ENCODE peak calls at places on chromosomes 13 and 19, in six cellular contexts. Z, O, T, V, B and R are unnamed samples.

GRCh38 chr19:35164418-35164817 is 9.9 kb downstream of the FXYD5 start:
- DNase-seq in Z (no peak), O (no peak), T (no peak), V (no peak), B (no peak), R (no peak)

GRCh38 chr13:43257765-43258164 is 234.4 kb downstream of the DNAJC15 start:
- DNase-seq in Z (no peak), O (no peak), T (no peak), V (no peak), B (no peak), R (no peak)

GRCh38 chr13:108322206-108322824 is 52.8 kb downstream of the TNFSF13B start:
- DNase-seq in Z (peak; percentile 61), O (no peak), T (no peak), V (no peak), B (peak; percentile 62), R (peak; percentile 70)

GRCh38 chr19:46714523-46715106 is 2.3 kb downstream of the PRKD2 start:
- DNase-seq in Z (peak; percentile 95), O (no peak), T (peak; percentile 54), V (no peak), B (no peak), R (peak; percentile 35)

GRCh38 chr19:16814526-16815100 is 14.6 kb upstream of the SIN3B start:
- DNase-seq in Z (no peak), O (no peak), T (no peak), V (no peak), B (peak; percentile 52), R (peak; percentile 36)

GRCh38 chr13:30409911-30410704 is 12.2 kb upstream of the UBE2L5 start:
- DNase-seq in Z (no peak), O (peak; percentile 77), T (no peak), V (no peak), B (peak; percentile 93), R (peak; percentile 94)

GRCh38 chr19:10653482-10653731 is 739 bp upstream of the ILF3 start:
- DNase-seq in Z (no peak), O (no peak), T (no peak), V (no peak), B (no peak), R (no peak)

GRCh38 chr13:95355491-95355890 is 54.2 kb upstream of the ABCC4 start:
- DNase-seq in Z (no peak), O (no peak), T (no peak), V (no peak), B (peak; percentile 12), R (no peak)

GRCh38 chr19:31613683-31614219 is 264.5 kb upstream of the TSHZ3 start:
- DNase-seq in Z (no peak), O (no peak), T (no peak), V (no peak), B (no peak), R (no peak)

GRCh38 chr19:11378319-11379189 is 4.1 kb downstream of the SWSAP1 start:
- DNase-seq in Z (no peak), O (no peak), T (no peak), V (no peak), B (peak; percentile 79), R (peak; percentile 93)

GRCh38 chr13:37386276-37386675 is 212.3 kb downstream of the POSTN start:
- DNase-seq in Z (no peak), O (peak; percentile 39), T (no peak), V (no peak), B (peak; percentile 59), R (peak; percentile 56)

GRCh38 chr13:28584873-28585317 is 74.0 kb upstream of the POMP start:
- DNase-seq in Z (no peak), O (peak; percentile 57), T (no peak), V (peak; percentile 28), B (peak; percentile 59), R (peak; percentile 63)

GRCh38 chr13:27622102-27622820 is 569 bp downstream of the POLR1D start:
- DNase-seq in Z (no peak), O (no peak), T (no peak), V (no peak), B (peak; percentile 27), R (peak; percentile 62)

GRCh38 chr13:99374994-99375805 is 68.0 kb upstream of the GPR183 start:
- DNase-seq in Z (no peak), O (no peak), T (no peak), V (no peak), B (no peak), R (no peak)

GRCh38 chr13:28655566-28655965 is 3.4 kb upstream of the POMP start:
- DNase-seq in Z (no peak), O (no peak), T (no peak), V (no peak), B (peak; percentile 66), R (peak; percentile 85)

GRCh38 chr19:8371011-8371804 is 7.3 kb downstream of the ANGPTL4 start:
- DNase-seq in Z (no peak), O (no peak), T (no peak), V (no peak), B (no peak), R (no peak)

GRCh38 chr19:15595069-15595468 is 19.9 kb upstream of the CYP4F8 start:
- DNase-seq in Z (no peak), O (no peak), T (no peak), V (no peak), B (no peak), R (peak; percentile 5)

GRCh38 chr13:24995225-24995804 is 100.6 kb upstream of the PABPC3 start:
- DNase-seq in Z (peak; percentile 71), O (peak; percentile 27), T (no peak), V (peak; percentile 52), B (peak; percentile 91), R (peak; percentile 88)

GRCh38 chr13:73421310-73421912 is 362.6 kb downstream of the KLF5 start:
- DNase-seq in Z (no peak), O (no peak), T (no peak), V (peak; percentile 67), B (peak; percentile 50), R (peak; percentile 8)

GRCh38 chr13:20231839-20232555 is at the start of gene GJB6:
- DNase-seq in Z (no peak), O (no peak), T (no peak), V (no peak), B (no peak), R (peak; percentile 16)

GRCh38 chr13:20525144-20525600 is 485 bp downstream of the CRYL1 start:
- DNase-seq in Z (peak; percentile 6), O (no peak), T (no peak), V (no peak), B (peak; percentile 12), R (peak; percentile 44)

GRCh38 chr13:108667205-108667604 is 37.8 kb downstream of the MYO16 start:
- DNase-seq in Z (no peak), O (no peak), T (no peak), V (no peak), B (no peak), R (no peak)

GRCh38 chr13:63737418-63737817 is 2321.8 kb upstream of the PCDH20 start:
- DNase-seq in Z (no peak), O (no peak), T (no peak), V (no peak), B (no peak), R (no peak)

GRCh38 chr19:1315470-1316166 is 29.9 kb downstream of the EFNA2 start:
- DNase-seq in Z (peak; percentile 34), O (no peak), T (peak; percentile 70), V (no peak), B (peak; percentile 37), R (peak; percentile 75)

GRCh38 chr13:30052127-30052526 is 201.7 kb upstream of the UBL3 start:
- DNase-seq in Z (no peak), O (no peak), T (no peak), V (no peak), B (no peak), R (no peak)

GRCh38 chr19:41354343-41354974 is 737 bp upstream of the TGFB1 start:
- DNase-seq in Z (no peak), O (no peak), T (no peak), V (no peak), B (no peak), R (no peak)

GRCh38 chr13:112042496-112042895 is 24.5 kb upstream of the SOX1 start:
- DNase-seq in Z (no peak), O (no peak), T (no peak), V (no peak), B (no peak), R (no peak)

GRCh38 chr19:41442473-41443360 is at the start of gene ERICH4:
- DNase-seq in Z (no peak), O (no peak), T (no peak), V (no peak), B (no peak), R (no peak)